ENCODE peak calls at places on chromosomes 16 and 17, in ten cellular contexts. K is fibroblast of mammary gland; X is A549; I is heart right ventricle; H is IMR-90; S is neural progenitor cell; B is cardiac fibroblast; J is CD8-positive, alpha-beta T cell; F is ovary; L is left ventricle myocardium inferior. D is an unnamed sample.

GRCh38 chr17:20944014-20944905 is 98.6 kb downstream of the USP22 start:
- DNase-seq in H (no peak), K (no peak), J (no peak), I (no peak), F (no peak), S (peak; percentile 19), L (no peak), X (no peak), B (no peak), D (peak; percentile 7)

GRCh38 chr17:1108810-1109605 is 70.8 kb downstream of the ABR start:
- DNase-seq in B (peak; percentile 62), S (peak; percentile 68), F (peak; percentile 61), J (peak; percentile 68), L (peak; percentile 78), I (peak; percentile 80), K (peak; percentile 40), H (peak; percentile 44), X (peak; percentile 48), D (peak; percentile 31)

GRCh38 chr17:68019336-68019674 is 16.2 kb upstream of the KPNA2 start:
- DNase-seq in H (no peak), J (no peak), S (no peak), L (no peak), F (no peak), B (no peak), X (no peak), I (no peak), K (no peak), D (no peak)

GRCh38 chr16:89623511-89624232 is 10.2 kb downstream of the DPEP1 start:
- DNase-seq in F (no peak), I (no peak), S (no peak), X (no peak), J (no peak), L (no peak), K (peak; percentile 38), B (peak; percentile 55), H (no peak), D (no peak)

GRCh38 chr17:60137731-60138130 is 12.0 kb upstream of the CA4 start:
- DNase-seq in H (no peak), B (no peak), K (no peak), X (no peak), S (no peak), F (no peak), J (no peak), I (no peak), L (no peak), D (no peak)

GRCh38 chr17:77882481-77883212 is 75.9 kb upstream of the TNRC6C start:
- DNase-seq in B (peak; percentile 89), K (peak; percentile 88), F (no peak), J (peak; percentile 80), X (no peak), H (peak; percentile 61), S (no peak), L (peak; percentile 73), I (peak; percentile 72), D (peak; percentile 85)

GRCh38 chr16:57653936-57654335 is 14.2 kb upstream of the ADGRG3 start:
- DNase-seq in K (no peak), J (no peak), H (no peak), X (no peak), I (no peak), B (no peak), S (no peak), L (peak; percentile 54), F (no peak), D (no peak)

GRCh38 chr17:8041249-8041928 is 2.5 kb downstream of the ALOX15B start:
- DNase-seq in X (peak; percentile 81), B (peak; percentile 95), L (no peak), J (peak; percentile 24), S (peak; percentile 72), H (peak; percentile 73), I (no peak), F (no peak), K (peak; percentile 95), D (peak; percentile 78)

GRCh38 chr17:19306160-19307111 is 56.1 kb downstream of the B9D1 start:
- DNase-seq in L (no peak), X (no peak), B (peak; percentile 17), H (no peak), F (no peak), I (no peak), K (no peak), S (no peak), J (peak; percentile 16), D (peak; percentile 98)

GRCh38 chr17:17767096-17767470 is 69.7 kb downstream of the SREBF1 start:
- DNase-seq in H (peak; percentile 22), F (no peak), J (no peak), S (peak; percentile 55), I (no peak), X (no peak), B (no peak), L (no peak), K (no peak), D (no peak)

GRCh38 chr17:68318103-68318991 is 27.1 kb downstream of the ARSG start:
- DNase-seq in F (no peak), L (no peak), H (peak; percentile 65), J (no peak), S (no peak), I (no peak), K (peak; percentile 72), X (peak; percentile 43), B (peak; percentile 94), D (no peak)

GRCh38 chr17:16999931-17000625 is 28.2 kb upstream of the TNFRSF13B start:
- DNase-seq in J (no peak), L (peak; percentile 9), H (no peak), X (no peak), B (no peak), I (no peak), F (no peak), S (no peak), K (no peak), D (no peak)

GRCh38 chr17:49616086-49616485 is 40.4 kb downstream of the NXPH3 start:
- DNase-seq in L (no peak), B (peak; percentile 30), S (peak; percentile 21), J (no peak), I (no peak), K (peak; percentile 22), X (peak; percentile 31), H (no peak), F (no peak), D (no peak)

GRCh38 chr17:44001461-44001920 is 2.9 kb upstream of the NAGS start:
- DNase-seq in F (no peak), K (no peak), B (no peak), H (no peak), J (no peak), I (no peak), X (no peak), L (no peak), S (no peak), D (no peak)

GRCh38 chr16:84138824-84139627 is 6.0 kb downstream of the HSDL1 start:
- DNase-seq in B (no peak), X (no peak), J (no peak), H (peak; percentile 52), K (peak; percentile 49), S (peak; percentile 37), L (no peak), I (no peak), F (no peak), D (peak; percentile 79)

DNA sequence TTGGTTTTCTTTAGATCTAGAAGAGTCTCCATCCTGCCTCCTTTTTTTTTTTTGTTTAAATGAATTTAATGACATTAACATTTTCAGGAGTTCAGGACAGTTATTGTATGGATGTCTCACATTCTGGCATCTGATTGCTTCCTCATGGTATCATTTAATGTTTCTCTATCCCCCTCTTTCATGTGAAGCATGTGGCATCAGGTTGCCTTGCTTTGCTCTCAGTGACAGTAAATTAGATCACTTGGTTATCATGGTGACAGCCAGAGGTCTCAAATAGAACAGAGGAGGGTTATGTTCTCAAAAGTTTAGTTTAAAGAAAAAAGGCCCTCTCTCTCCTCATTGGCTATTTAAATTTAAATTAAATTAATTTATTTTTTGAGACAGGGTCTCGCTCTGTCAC is 74.1 kb downstream of the WWP2 start:
- DNase-seq in S (no peak), F (no peak), H (no peak), K (no peak), L (no peak), X (no peak), B (no peak), I (no peak), J (no peak), D (no peak)
- H3K4me3 ChIP-seq in S (no peak overlapping the region), F (no peak overlapping the region), H (no peak overlapping the region), K (no peak overlapping the region), L (no peak overlapping the region), X (no peak overlapping the region), B (no peak overlapping the region), I (no peak overlapping the region), J (no peak overlapping the region), D (no peak overlapping the region)

GRCh38 chr16:31913668-31914067 is 40.1 kb downstream of the ZNF267 start:
- DNase-seq in S (no peak), B (no peak), J (no peak), L (no peak), X (no peak), H (no peak), F (no peak), I (no peak), K (no peak), D (no peak)
- H3K4me3 ChIP-seq in S (no peak overlapping the region), B (no peak overlapping the region), J (peak overlapping the region; percentile 7), L (no peak overlapping the region), X (no peak overlapping the region), H (no peak overlapping the region), F (no peak overlapping the region), I (no peak overlapping the region), K (no peak overlapping the region), D (no peak overlapping the region)

DNA sequence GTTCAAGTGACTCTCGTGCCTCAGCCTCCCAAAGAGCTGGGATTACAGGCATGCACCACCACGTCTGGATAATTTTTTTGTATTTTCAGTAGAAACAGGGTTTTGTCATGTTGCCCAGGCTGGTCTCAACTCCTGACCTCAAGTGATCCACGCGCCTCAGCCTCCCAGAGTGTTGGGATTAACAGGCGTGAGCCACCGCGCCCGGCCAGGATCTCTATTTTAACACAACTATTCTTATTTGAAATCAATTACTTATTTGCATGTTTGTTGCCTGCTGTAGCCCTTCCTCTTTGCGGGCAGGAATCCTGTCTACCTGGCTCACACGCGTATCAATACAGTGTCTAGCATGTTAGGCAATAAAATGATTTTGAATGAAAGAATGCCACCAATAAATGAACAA is 818 bp upstream of the CNEP1R1 start:
- DNase-seq in I (no peak), J (no peak), B (no peak), H (no peak), K (no peak), L (no peak), F (no peak), S (no peak), X (no peak), D (no peak)
- H3K4me3 ChIP-seq in I (no peak overlapping the region), J (no peak overlapping the region), B (no peak overlapping the region), H (no peak overlapping the region), K (no peak overlapping the region), L (no peak overlapping the region), F (no peak overlapping the region), S (no peak overlapping the region), X (peak overlapping the region; percentile 26), D (peak overlapping the region; percentile 91)

DNA sequence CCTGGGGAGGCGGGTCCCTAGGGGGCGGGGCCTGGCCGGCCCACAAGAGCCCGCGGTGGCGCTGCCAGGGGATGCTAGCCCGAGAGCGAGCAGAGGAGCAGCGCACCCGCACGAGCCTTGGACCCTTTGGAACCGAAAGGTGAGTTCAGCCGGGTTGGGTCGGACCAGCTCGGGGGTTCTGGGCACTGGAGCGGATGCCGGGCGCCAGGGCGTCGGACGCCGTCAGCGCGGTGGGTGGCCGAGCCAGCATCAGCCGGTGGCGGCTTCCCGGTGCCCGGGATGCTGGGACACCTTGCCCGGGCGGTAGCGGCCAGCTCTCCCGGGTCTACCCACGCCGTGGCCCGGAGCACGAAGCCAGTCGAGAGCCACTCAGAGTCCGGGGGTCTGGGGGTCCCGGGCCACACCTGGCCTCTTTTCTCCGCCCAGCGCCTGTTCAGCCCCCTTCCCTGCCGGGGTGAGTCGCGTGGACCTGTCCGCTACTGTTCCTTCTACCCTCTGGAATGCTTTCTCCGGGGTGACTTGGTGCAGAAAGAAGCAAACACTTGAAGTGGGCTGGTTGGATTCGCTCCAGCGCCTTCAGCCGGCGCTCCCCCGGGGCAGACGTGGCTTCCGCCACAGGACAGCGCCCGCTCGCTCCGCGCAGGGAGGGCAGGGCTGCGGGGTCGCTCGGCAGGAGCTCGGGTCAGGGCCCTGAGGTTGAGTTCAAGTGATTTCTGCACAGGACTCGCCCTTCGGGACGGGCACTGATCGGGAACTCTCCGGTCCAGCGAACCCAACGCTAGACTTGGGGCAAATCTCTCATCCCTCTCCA is at the start of gene SCNN1G:
- DNase-seq in S (peak; percentile 55), B (no peak), I (peak; percentile 27), H (no peak), K (no peak), X (peak; percentile 25), F (no peak), L (peak; percentile 16), J (no peak), D (no peak)
- H3K4me3 ChIP-seq in S (peak within 1 kb of the TSS; percentile 43), B (peak within 1 kb of the TSS; percentile 13), I (peak within 1 kb of the TSS; percentile 48), H (no peak within 1 kb of the TSS), K (no peak within 1 kb of the TSS), X (peak within 1 kb of the TSS; percentile 44), F (peak within 1 kb of the TSS; percentile 30), L (peak within 1 kb of the TSS; percentile 67), J (peak within 1 kb of the TSS; percentile 15), D (no peak within 1 kb of the TSS)